ENCODE peak calls at places on chromosomes 1 and 21, in nine cellular contexts. S is endothelial cell of umbilical vein, Y is HCT116, K is fibroblast of lung, L is tibial nerve, J is ascending aorta, X is hepatocyte, D is body of pancreas, W is adrenal gland. V is an unnamed sample.

GRCh38 chr21:35611752-35612151 is 448.6 kb downstream of the SETD4 start:
- DNase-seq in J (no peak), W (no peak), K (peak; percentile 67), Y (no peak), L (no peak), D (no peak), S (no peak), X (no peak), V (no peak)

GRCh38 chr1:226975909-226976670 is 36.0 kb downstream of the COQ8A start:
- DNase-seq in X (no peak), J (no peak), D (no peak), S (no peak), W (peak; percentile 48), Y (no peak), K (no peak), L (no peak), V (no peak)

GRCh38 chr1:154186177-154186576 is 5.7 kb downstream of the TPM3 start:
- DNase-seq in J (no peak), K (peak; percentile 18), L (no peak), Y (peak; percentile 39), S (peak; percentile 85), W (peak; percentile 73), X (peak; percentile 71), D (peak; percentile 75), V (no peak)

GRCh38 chr1:86154581-86155060 is 2.0 kb downstream of the COL24A1 start:
- DNase-seq in J (no peak), S (no peak), D (no peak), W (no peak), K (peak; percentile 56), X (peak; percentile 47), L (no peak), Y (no peak), V (no peak)

GRCh38 chr1:168297019-168297418 is 16.3 kb downstream of the TBX19 start:
- DNase-seq in W (no peak), Y (no peak), S (no peak), D (no peak), X (no peak), L (no peak), J (no peak), K (no peak), V (no peak)

GRCh38 chr1:213512316-213512715 is 461.3 kb downstream of the RPS6KC1 start:
- DNase-seq in X (no peak), D (no peak), K (no peak), S (no peak), Y (no peak), W (no peak), J (no peak), L (no peak), V (no peak)

GRCh38 chr1:38603907-38604306 is 255.7 kb downstream of the RRAGC start:
- DNase-seq in X (no peak), D (no peak), W (no peak), J (peak; percentile 2), L (no peak), Y (no peak), S (no peak), K (no peak), V (no peak)

GRCh38 chr1:113058861-113059441 is 14.0 kb upstream of the LRIG2 start:
- DNase-seq in D (no peak), X (no peak), K (no peak), S (peak; percentile 72), W (peak; percentile 55), J (no peak), Y (no peak), L (no peak), V (no peak)

GRCh38 chr1:14552246-14552970 is 46.1 kb upstream of the KAZN start:
- DNase-seq in W (no peak), K (no peak), S (no peak), J (no peak), Y (no peak), L (no peak), X (no peak), D (no peak), V (no peak)

GRCh38 chr1:236338096-236338495 is 56.0 kb upstream of the EDARADD start:
- DNase-seq in S (no peak), J (no peak), K (peak; percentile 25), X (no peak), Y (no peak), W (no peak), D (no peak), L (no peak), V (no peak)

GRCh38 chr1:233509596-233509995 is 104.3 kb upstream of the KCNK1 start:
- DNase-seq in D (no peak), L (no peak), J (no peak), Y (no peak), S (no peak), W (no peak), K (no peak), X (no peak), V (no peak)

DNA sequence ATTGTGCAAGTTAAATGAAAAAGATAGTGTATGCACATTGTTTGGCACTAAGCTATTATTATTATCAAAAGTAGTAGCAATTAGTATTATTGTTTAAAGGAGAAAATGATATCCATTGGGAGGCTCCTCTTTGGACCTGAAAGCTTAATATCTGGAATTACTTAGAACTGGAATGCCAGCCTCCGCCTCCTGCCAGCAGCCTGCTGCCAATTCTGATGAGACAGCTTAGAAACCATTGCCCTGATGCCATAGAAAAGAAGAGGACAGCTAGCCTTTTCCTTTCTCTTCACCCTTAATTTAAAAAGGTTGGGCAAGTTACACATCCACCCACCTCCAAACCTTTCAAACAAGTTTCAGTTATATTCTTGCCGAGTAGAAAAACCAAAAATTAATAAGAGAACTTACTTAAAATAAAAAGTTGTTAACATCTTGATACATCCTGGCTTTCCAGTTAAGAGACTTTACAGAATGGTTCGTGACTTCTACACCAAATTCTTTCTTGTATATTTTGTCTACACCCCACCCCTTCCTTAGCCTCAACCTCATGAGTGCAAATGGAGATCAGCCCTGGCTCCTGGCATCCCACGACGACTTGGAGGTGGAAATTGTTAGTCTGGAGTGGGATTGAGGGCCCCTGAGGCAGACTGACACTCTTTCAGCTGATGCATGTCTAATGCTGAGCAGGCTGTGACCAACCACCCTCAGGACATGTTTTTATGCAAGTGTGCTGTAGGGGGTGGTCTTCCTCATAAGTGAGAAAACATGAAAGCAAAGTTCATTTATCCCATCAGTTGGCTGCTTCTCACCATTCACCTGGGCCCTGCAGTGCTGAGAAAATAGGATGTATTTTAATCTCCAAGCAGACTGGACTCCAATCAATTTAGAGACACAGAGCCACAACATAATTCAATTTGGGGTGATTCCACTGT is 120.6 kb downstream of the KCNJ15 start:
- DNase-seq in S (peak; percentile 59), W (no peak), X (no peak), D (no peak), J (no peak), L (no peak), Y (no peak), K (no peak), V (no peak)
- TF ChIP-seq CTCF in S (peak; percentile 10), W (no peak), X (no peak), D (no peak), J (no peak), L (no peak), Y (no peak), K (no peak), V (no peak)

GRCh38 chr1:2584822-2585317 is 1.7 kb upstream of the PRXL2B start:
- DNase-seq in D (no peak), W (no peak), L (no peak), X (no peak), K (no peak), S (no peak), J (no peak), Y (no peak), V (no peak)
- H3K4me3 ChIP-seq in D (no peak overlapping the region), W (no peak overlapping the region), L (peak overlapping the region; percentile 55), X (peak overlapping the region; percentile 53), K (peak overlapping the region; percentile 66), S (no peak overlapping the region), J (peak overlapping the region; percentile 79), Y (peak overlapping the region; percentile 90), V (peak overlapping the region; percentile 90)

DNA sequence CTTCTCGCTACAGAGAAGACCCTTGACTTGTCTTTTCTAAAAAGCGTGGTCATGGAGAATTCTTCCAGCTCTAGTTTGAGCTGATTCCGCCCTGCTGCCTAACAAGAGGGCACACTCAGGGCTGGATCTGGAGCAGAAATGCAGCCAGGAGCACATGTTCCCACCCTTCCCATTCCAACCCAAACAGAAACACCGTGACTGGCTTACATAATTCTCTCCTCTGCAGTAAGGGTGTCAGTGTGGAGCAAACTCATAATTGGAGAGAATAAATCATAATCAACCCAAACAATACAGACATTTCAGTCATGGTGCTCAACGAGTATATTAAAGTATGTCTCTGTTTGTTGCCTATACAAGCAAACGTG is 34.5 kb downstream of the CTNNBIP1 start:
- DNase-seq in J (no peak), L (no peak), X (no peak), S (no peak), Y (no peak), K (no peak), D (no peak), W (no peak), V (no peak)
- H3K27ac ChIP-seq in J (peak overlapping the region; percentile 67), L (no peak overlapping the region), X (no peak overlapping the region), S (no peak overlapping the region), Y (no peak overlapping the region), K (no peak overlapping the region), D (no peak overlapping the region), W (no peak overlapping the region), V (peak overlapping the region; percentile 29)

DNA sequence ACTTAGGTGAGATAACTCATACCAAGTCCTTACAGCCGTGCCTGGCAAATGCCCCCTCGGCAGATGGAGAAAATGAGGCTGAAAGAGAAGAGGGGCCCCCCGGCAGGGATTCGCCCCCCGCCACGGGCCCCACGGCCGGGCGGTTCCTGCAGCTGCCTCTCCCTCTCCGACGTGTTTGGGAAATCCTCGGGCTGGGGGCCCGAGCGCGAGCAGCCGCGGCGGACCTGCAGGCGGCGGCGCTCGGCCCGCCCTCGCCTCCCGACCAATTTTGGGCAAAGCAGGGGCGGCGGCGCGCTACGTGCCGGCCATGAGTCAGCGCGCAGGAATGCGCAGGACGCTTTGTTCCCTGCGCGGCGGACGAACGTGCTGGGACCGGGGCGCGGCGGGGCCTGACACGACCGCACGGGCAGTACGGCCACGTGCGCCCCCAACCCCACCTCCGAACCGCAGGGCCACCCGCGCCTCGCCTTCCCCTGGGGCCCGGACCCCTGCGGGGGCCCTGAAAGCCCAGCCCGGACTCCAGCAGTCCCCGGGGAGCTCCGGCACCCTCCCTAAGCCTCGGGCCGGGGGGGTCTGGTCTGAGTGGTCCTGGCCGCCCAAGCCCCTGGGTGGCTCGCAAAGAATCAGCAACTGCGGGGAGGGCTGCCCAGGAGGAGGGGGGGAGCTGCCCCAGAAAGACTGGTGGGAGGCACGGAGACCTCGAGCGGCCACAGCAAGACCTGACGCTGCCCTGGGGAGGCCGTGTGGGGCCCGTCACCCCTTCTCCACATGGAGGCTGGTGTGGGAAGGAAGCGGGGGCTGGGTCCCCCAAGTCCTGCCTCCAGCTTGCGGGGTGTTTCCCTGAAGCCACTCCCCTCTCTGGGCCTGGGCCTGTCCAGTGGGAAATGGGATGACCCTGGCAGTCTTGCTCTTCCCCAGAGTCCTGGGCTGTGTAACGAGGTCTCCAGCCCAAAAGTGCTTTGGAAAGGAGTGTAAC is 11.9 kb upstream of the EDN2 start:
- DNase-seq in L (peak; percentile 83), J (peak; percentile 95), D (peak; percentile 91), K (peak; percentile 88), X (peak; percentile 93), S (peak; percentile 60), W (peak; percentile 92), Y (peak; percentile 73), V (peak; percentile 47)
- TF ChIP-seq CTCF in L (peak; percentile 66), J (peak; percentile 20), D (no peak), K (no peak), X (no peak), S (no peak), W (no peak), Y (no peak), V (no peak)

V was measured in thoracic aorta.